ENCODE peak calls at places on chromosomes 12 and 14, in eight cellular contexts. H is astrocyte, A is HCT116, X is K562, J is keratinocyte, B is endothelial cell of umbilical vein, S is neural progenitor cell, V is PC-9. W is an unnamed sample.
A peak's percentile ranks its signal among the peaks of the same experiment; 100 is the strongest.

GRCh38 chr12:94172031-94172430 is 23.7 kb downstream of the PLXNC1 start:
- DNase-seq in A (no peak), B (no peak), S (peak; percentile 70), J (no peak), X (peak; percentile 73), V (no peak), H (peak; percentile 18), W (peak; percentile 56)

GRCh38 chr12:59719701-59720100 is 123.9 kb downstream of the SLC16A7 start:
- DNase-seq in V (no peak), X (no peak), A (no peak), H (no peak), B (no peak), S (no peak), J (no peak), W (no peak)

GRCh38 chr14:101333335-101334280 is 227.7 kb upstream of the DIO3 start:
- DNase-seq in V (peak; percentile 89), J (no peak), B (no peak), A (no peak), H (peak; percentile 27), X (no peak), S (peak; percentile 31), W (peak; percentile 87)

GRCh38 chr12:1662761-1663439 is 28.0 kb upstream of the ADIPOR2 start:
- DNase-seq in X (peak; percentile 76), S (peak; percentile 89), J (peak; percentile 19), B (no peak), H (no peak), A (peak; percentile 87), V (peak; percentile 76), W (no peak)

GRCh38 chr14:104678346-104678745 is 11.1 kb upstream of the INF2 start:
- DNase-seq in A (no peak), B (no peak), H (no peak), J (no peak), S (peak; percentile 57), V (no peak), X (peak; percentile 43), W (no peak)

GRCh38 chr12:54371328-54372112 is 7.2 kb upstream of the GPR84 start:
- DNase-seq in V (no peak), S (no peak), B (peak; percentile 16), J (no peak), H (no peak), A (no peak), X (no peak), W (no peak)

GRCh38 chr14:54759982-54760585 is 142.5 kb downstream of the GCH1 start:
- DNase-seq in B (no peak), S (no peak), H (no peak), J (no peak), A (no peak), V (no peak), X (no peak), W (no peak)

GRCh38 chr12:105921872-105922669 is 216.7 kb downstream of the NUAK1 start:
- DNase-seq in X (no peak), J (no peak), S (no peak), B (no peak), A (no peak), V (no peak), H (no peak), W (no peak)

GRCh38 chr12:99436584-99436983 is 211.0 kb upstream of the GARIN6 start:
- DNase-seq in H (no peak), V (no peak), J (no peak), X (no peak), S (no peak), B (no peak), A (no peak), W (no peak)

GRCh38 chr12:55938826-55939501 is 8.0 kb downstream of the DGKA start:
- DNase-seq in A (no peak), B (no peak), S (no peak), H (no peak), V (no peak), X (no peak), J (no peak), W (no peak)

GRCh38 chr14:89178802-89179201 is 238.2 kb downstream of the FOXN3 start:
- DNase-seq in H (peak; percentile 59), S (no peak), V (no peak), B (no peak), A (no peak), J (no peak), X (no peak), W (peak; percentile 7)

GRCh38 chr12:69447892-69448291 is 22.3 kb upstream of the FRS2 start:
- DNase-seq in X (no peak), H (no peak), J (no peak), S (no peak), B (no peak), A (no peak), V (no peak), W (no peak)

GRCh38 chr12:55717397-55718007 is 1.7 kb downstream of the BLOC1S1 start:
- DNase-seq in X (peak; percentile 63), S (no peak), J (no peak), H (peak; percentile 74), A (no peak), B (peak; percentile 19), V (no peak), W (peak; percentile 82)

GRCh38 chr14:23302290-23303225 is at the start of gene PPP1R3E:
- DNase-seq in B (peak; percentile 60), S (peak; percentile 84), H (no peak), J (no peak), A (no peak), X (peak; percentile 87), V (peak; percentile 48), W (peak; percentile 62)

GRCh38 chr14:102930753-102931579 is 8.5 kb downstream of the AMN start:
- DNase-seq in A (peak; percentile 40), V (peak; percentile 63), S (peak; percentile 49), X (peak; percentile 13), H (peak; percentile 41), J (no peak), B (no peak), W (peak; percentile 62)
- TF ChIP-seq EZH2 in A (no peak), V (no peak), S (no peak), X (no peak), H (peak; percentile 23), J (no peak), B (no peak), W (no peak)

DNA sequence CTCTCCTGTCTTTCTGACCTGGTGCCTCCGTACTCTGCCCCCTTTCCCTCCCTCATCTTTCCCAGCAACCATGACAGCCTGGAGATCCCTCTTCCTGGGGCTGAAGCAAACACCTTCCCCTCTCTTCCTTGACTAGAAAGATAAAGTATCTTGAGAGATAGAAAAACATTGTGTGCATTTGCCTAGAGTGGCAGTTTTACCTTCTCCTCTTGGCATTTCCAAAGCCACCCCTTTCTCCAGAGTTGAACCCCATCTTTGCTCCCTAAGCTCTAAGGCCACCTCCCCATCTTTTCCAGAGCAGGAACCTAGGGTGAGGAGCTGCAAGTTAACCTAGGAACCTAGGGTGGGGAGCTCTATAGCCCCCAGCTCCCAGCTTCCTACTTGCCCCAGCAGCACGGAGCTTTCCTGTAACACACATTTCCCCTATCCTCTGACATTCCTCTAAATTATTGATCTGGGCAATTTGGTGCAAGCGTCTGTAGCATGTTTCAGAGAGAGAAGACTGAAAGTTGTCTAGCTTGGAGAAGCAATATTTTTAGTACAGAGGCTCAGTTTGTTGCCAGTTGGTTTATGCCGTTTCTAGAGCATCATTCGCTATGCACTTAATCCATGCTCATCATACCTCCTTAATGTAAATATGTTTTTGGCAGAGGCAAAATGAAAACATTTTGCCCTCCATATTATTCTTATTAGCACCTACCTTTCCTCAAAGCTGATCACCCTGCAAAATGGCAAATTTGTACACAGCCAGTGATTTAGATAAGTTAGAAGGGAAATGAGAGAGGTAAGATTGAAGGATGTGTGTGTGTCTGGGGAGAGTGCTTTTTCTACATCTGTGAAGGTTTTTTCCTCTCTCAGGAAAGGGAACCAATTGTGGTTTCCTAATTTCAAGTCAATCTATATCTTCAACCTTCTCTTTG is 5.4 kb upstream of the TBX3 start:
- DNase-seq in J (no peak), S (no peak), X (no peak), H (no peak), B (no peak), A (no peak), V (no peak), W (no peak)
- TF ChIP-seq CTCF in J (no peak), S (no peak), X (no peak), H (no peak), B (no peak), A (no peak), V (no peak), W (no peak)

DNA sequence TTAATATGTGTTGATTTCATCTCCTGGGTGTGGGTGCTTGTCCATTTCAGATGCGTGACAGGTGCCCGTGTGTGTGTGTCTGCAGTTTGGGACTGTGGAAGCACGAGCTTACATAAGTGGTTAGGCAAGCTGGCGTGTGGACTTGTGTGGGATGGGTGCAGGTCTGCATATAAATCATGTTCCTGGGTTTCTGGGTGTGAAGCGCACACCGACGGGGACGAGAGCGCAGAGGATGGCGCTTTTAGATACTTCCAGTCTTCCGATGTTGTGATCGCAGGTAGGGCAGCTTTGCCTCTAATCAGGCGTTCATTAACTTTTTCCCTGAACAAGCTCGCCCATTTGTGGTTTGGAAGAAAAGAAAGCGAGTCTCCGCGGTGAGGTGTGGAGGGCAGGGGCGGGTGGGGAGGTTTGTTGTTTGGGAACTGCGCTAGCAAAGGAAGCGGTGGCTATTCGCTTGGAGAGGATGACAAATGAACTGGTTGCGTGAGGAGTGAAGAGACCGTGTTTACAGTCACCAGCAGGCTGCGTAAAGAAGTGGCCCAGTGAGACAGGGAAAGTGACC is 878 bp downstream of the RGS6 start:
- DNase-seq in V (no peak), J (no peak), X (no peak), A (no peak), S (peak; percentile 60), H (no peak), B (no peak), W (no peak)
- TF ChIP-seq EZH2 in V (no peak), J (peak; percentile 36), X (no peak), A (no peak), S (peak; percentile 81), H (no peak), B (no peak), W (peak; percentile 10)

GRCh38 chr12:14557966-14558365 is 9.7 kb downstream of the PLBD1 start:
- DNase-seq in H (no peak), B (no peak), J (no peak), S (no peak), X (no peak), A (no peak), V (no peak), W (no peak)

GRCh38 chr12:14558377-14559051 is 9.2 kb downstream of the PLBD1 start:
- DNase-seq in X (no peak), V (no peak), A (no peak), H (no peak), J (no peak), S (no peak), B (no peak), W (no peak)

GRCh38 chr12:14548609-14549008 is 19.1 kb downstream of the PLBD1 start:
- DNase-seq in B (no peak), A (no peak), J (no peak), H (no peak), S (no peak), X (no peak), V (no peak), W (no peak)

DNA sequence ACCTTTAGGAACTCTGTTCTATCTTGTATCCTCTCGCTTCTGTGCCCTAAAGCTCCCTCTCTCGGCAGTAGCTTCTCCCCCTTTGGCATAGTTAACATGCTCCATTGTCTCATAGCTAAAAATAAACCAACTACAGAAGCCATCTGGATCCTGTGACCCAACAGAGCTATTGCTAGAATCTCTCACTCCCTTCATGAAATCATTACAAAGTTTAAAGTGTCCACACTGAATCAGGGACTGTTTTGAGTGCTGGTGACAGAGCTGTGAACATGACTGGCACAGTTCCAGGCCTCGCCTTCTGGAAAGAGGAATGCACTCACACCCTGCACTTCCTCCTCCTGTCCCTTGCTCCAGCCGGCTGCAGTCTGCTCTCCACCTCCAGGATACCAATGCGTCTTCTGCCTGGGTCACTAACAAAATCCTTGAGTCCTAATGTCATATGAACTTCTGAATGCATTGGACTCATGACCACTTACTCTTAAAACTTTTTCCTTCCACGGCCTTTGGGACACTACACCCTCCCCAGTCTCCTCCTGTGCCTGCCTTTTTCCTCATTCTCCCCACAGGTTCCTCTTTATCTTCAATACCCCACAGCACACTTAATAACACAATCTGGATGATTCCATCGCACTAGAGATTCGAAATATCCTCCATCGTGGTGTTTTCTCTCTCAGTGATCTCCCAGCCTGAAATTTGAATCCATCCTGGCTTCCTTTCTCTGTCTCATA is 13.2 kb downstream of the PLBD1 start:
- DNase-seq in B (no peak), A (peak; percentile 13), H (no peak), V (peak; percentile 69), S (no peak), X (peak; percentile 44), J (no peak), W (peak; percentile 59)
- TF ChIP-seq CTCF in B (no peak), A (peak; percentile 15), H (no peak), V (no peak), S (no peak), X (no peak), J (no peak), W (no peak)

W was measured in PC-3.